ENCODE peak calls at places on chromosomes 6 and 20, in seven cellular contexts. X, N, L, C, B, W and P are unnamed samples. For H3K4me1, the result is how much of the 10 kb centered on the place peaks cover.

GRCh38 chr6:166776571-166776970 is 149.5 kb upstream of the RPS6KA2 start:
- DNase-seq in N (no peak), W (no peak), B (no peak), X (no peak), L (no peak), C (no peak), P (no peak)

GRCh38 chr20:53316221-53316937 is 277.3 kb downstream of the ZNF217 start:
- DNase-seq in N (no peak), X (no peak), B (no peak), L (no peak), W (no peak), C (no peak), P (no peak)

GRCh38 chr20:15339264-15339663 is 1001.9 kb upstream of the FLRT3 start:
- DNase-seq in C (no peak), N (no peak), W (no peak), L (no peak), X (no peak), B (no peak), P (no peak)

GRCh38 chr6:3119040-3119723 is 671 bp downstream of the BPHL start:
- DNase-seq in C (no peak), L (no peak), B (peak), N (no peak), X (no peak), W (no peak), P (no peak)

GRCh38 chr20:38196592-38196991 is 31.5 kb upstream of the TGM2 start:
- DNase-seq in W (no peak), L (no peak), X (peak), C (peak), N (peak), B (no peak), P (no peak)

GRCh38 chr6:22146581-22147468 is 150.0 kb downstream of the PRL start:
- DNase-seq in W (no peak), C (no peak), B (no peak), N (no peak), X (peak), L (no peak), P (no peak)

GRCh38 chr6:70527071-70527737 is 39.5 kb upstream of the SDHAF4 start:
- DNase-seq in N (no peak), X (no peak), C (no peak), W (no peak), B (no peak), L (no peak), P (no peak)

GRCh38 chr6:9540534-9541126 is 874.2 kb downstream of the TFAP2A start:
- DNase-seq in X (no peak), W (no peak), C (no peak), L (peak), N (no peak), B (peak), P (no peak)

GRCh38 chr20:16392346-16392745 is 180.9 kb downstream of the KIF16B start:
- DNase-seq in C (no peak), W (no peak), L (no peak), X (no peak), B (no peak), N (no peak), P (no peak)

GRCh38 chr20:43448748-43449535 is 8.8 kb upstream of the SRSF6 start:
- DNase-seq in B (peak), X (no peak), L (peak), N (no peak), C (no peak), W (no peak), P (peak)

GRCh38 chr6:53041356-53041755 is 23.8 kb upstream of the FBXO9 start:
- DNase-seq in L (no peak), X (no peak), B (no peak), W (no peak), C (no peak), N (no peak), P (no peak)

GRCh38 chr6:56058636-56059035 is 183.2 kb upstream of the BMP5 start:
- DNase-seq in C (no peak), N (no peak), W (no peak), L (no peak), X (no peak), B (no peak), P (no peak)

GRCh38 chr20:39880890-39881289 is 808.1 kb downstream of the MAFB start:
- DNase-seq in L (peak), W (no peak), N (no peak), C (no peak), B (peak), X (no peak), P (no peak)

GRCh38 chr20:63328716-63329275 is 32.4 kb downstream of the CHRNA4 start:
- DNase-seq in X (peak), W (no peak), N (no peak), C (peak), L (no peak), B (no peak), P (no peak)

GRCh38 chr20:57476073-57476526 is 48.8 kb downstream of the CTCFL start:
- DNase-seq in B (no peak), L (no peak), N (no peak), W (no peak), X (peak), C (no peak), P (no peak)

GRCh38 chr6:151451417-151451949 is 443 bp downstream of the RMND1 start:
- DNase-seq in C (no peak), X (no peak), B (no peak), N (no peak), L (peak), W (no peak), P (no peak)

GRCh38 chr6:111722220-111722731 is 116.6 kb upstream of the TRAF3IP2 start:
- DNase-seq in B (no peak), C (no peak), L (peak), N (no peak), W (no peak), X (no peak), P (no peak)

GRCh38 chr6:161439093-161439492 is 165.2 kb upstream of the AGPAT4 start:
- DNase-seq in N (peak), B (peak), W (no peak), X (no peak), L (peak), C (peak), P (no peak)

GRCh38 chr20:20568604-20569205 is 143.7 kb downstream of the RALGAPA2 start:
- DNase-seq in L (peak), B (peak), C (no peak), N (no peak), X (no peak), W (no peak), P (peak)

GRCh38 chr6:105799051-105799450 is 287.1 kb upstream of the PRDM1 start:
- DNase-seq in N (no peak), B (no peak), L (no peak), C (no peak), X (no peak), W (no peak), P (no peak)

GRCh38 chr6:45972795-45973503 is 42.7 kb downstream of the CLIC5 start:
- DNase-seq in W (no peak), N (no peak), X (no peak), C (no peak), L (no peak), B (no peak), P (no peak)

GRCh38 chr6:34513628-34514027 is 42.5 kb downstream of the SPDEF start:
- DNase-seq in B (no peak), L (no peak), W (no peak), N (no peak), X (no peak), C (no peak), P (no peak)

GRCh38 chr6:47188588-47189021 is 121.1 kb downstream of the TNFRSF21 start:
- DNase-seq in B (no peak), N (no peak), C (no peak), L (no peak), X (no peak), W (no peak), P (no peak)

GRCh38 chr6:136213853-136214252 is 36.3 kb downstream of the MTFR2 start:
- DNase-seq in W (no peak), B (no peak), L (no peak), C (no peak), X (no peak), N (no peak), P (no peak)

GRCh38 chr6:31661867-31662723 is 1.5 kb upstream of the C6orf47 start:
- DNase-seq in N (no peak), C (no peak), W (no peak), X (no peak), L (no peak), B (no peak), P (no peak)

GRCh38 chr6:75824160-75824559 is 75.1 kb downstream of the MYO6 start:
- DNase-seq in X (no peak), W (no peak), L (no peak), N (no peak), B (no peak), C (no peak), P (no peak)

GRCh38 chr20:23143098-23143497 is 57.0 kb upstream of the CD93 start:
- DNase-seq in N (peak), C (peak), L (peak), W (no peak), B (peak), X (no peak), P (no peak)

GRCh38 chr6:34237722-34238506 is 1.2 kb downstream of the HMGA1 start:
- DNase-seq in X (peak), B (peak), W (peak), N (no peak), L (peak), C (peak), P (peak)

GRCh38 chr6:24252215-24252614 is 105.6 kb downstream of the DCDC2 start:
- DNase-seq in N (no peak), C (no peak), B (no peak), L (no peak), X (no peak), W (no peak), P (no peak)

GRCh38 chr6:24251339-24251738 is 106.5 kb downstream of the DCDC2 start:
- DNase-seq in C (no peak), L (no peak), N (no peak), X (no peak), B (no peak), W (no peak), P (no peak)

GRCh38 chr6:24253360-24253759 is 104.5 kb downstream of the DCDC2 start:
- DNase-seq in X (no peak), L (no peak), C (no peak), B (no peak), W (no peak), N (no peak), P (no peak)

GRCh38 chr6:24255676-24256075 is 102.2 kb downstream of the DCDC2 start:
- DNase-seq in W (no peak), N (no peak), X (no peak), C (no peak), B (no peak), L (no peak), P (no peak)

DNA sequence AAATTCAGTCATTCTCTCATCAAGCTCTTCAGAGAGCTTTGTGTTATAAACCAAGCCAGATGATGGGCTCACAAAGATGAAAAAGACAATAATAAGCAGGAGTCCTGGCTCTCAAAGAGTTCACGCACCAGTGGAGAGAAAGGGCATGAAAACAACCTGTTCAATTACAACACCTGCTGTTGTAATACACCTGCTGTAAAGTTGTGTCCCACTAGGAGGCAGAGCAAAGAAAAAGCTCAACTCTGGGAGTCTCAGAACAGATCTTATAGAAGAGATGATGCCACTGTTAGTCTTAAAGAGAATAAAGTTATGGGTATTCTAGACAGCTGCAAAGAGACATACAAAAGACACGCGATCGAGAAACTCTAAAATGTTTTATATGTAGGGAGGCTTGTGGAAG is 100.6 kb downstream of the DCDC2 start:
- DNase-seq in C (no peak), L (no peak), N (no peak), B (no peak), X (no peak), W (no peak), P (no peak)
- H3K4me3 ChIP-seq in C (no peak), L (no peak), N (no peak), B (no peak), X (no peak), W (no peak), P (no peak)

DNA sequence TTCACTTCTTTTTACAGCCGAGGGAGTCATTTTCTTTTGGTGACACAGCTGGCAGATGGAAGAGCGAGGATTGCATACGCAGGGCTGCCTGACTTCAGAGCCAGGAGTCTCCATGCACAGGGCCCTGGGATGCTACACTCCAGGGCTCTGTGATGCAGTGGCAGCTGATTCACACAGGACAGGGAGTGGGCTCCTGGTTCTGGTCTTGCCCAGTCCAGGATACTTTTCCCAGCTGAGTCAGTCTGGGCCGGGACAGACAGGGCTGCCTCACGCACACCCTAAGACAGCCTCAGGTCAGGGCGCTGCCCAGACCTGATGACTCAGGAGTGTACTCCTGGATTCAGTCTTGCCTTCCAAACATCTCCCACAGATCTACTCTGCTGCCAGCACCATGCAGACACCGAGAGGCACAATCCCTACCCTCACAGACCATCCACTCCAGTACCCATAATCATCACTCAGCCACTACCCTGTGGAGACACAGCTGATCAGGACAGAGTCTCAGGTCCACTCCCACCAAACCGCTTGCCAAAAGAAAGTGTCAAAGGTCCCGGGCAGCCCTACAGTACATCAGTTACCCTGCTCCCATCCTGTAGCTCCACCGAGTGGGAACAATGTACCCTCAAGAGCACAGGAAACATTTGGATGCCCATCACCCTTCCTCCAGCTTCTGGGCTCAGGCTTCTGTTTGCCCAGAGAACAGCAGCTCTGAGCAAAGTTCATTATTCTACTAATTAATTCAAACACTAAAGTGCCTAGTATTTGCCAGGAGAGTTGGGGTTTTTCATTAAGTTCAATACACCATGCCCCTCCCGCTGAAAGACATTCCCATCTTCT is 11.5 kb downstream of the SDC4 start:
- DNase-seq in B (peak), W (no peak), N (peak), L (no peak), X (no peak), C (peak), P (no peak)
- H3K4me1 ChIP-seq in B (half or more), W (under half), N (under half), L (under half), X (half or more), C (half or more), P (under half)

DNA sequence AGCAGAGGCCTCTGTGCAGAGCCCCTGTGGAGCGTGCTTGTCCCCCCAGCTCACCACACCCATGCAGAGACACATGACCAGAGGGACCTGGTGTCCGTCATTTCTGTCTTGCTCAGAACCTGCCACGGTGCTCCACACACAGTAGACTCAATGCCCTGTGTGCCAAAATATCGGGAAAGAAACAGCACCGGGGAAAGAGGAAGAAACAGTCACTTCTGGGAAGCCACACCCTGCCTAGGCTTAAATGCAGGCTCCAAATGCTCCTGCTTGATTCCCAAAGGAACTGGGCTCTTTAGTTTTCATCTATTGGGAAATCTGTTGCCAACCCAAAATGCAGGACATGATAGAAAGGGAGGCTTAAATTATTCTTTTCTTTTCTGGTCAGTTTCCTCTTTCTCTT is 503.9 kb downstream of the CD83 start:
- DNase-seq in W (no peak), X (no peak), N (no peak), L (peak), B (no peak), C (no peak), P (no peak)
- H3K4me3 ChIP-seq in W (no peak), X (no peak), N (no peak), L (no peak), B (peak), C (no peak), P (no peak)

GRCh38 chr20:52269327-52269726 is 77.7 kb upstream of the ZFP64 start:
- DNase-seq in W (no peak), B (no peak), X (no peak), C (no peak), N (no peak), L (peak), P (no peak)

GRCh38 chr20:52269926-52270325 is 78.3 kb upstream of the ZFP64 start:
- DNase-seq in C (no peak), N (no peak), X (no peak), W (no peak), L (peak), B (no peak), P (no peak)

GRCh38 chr20:52267418-52267817 is 75.8 kb upstream of the ZFP64 start:
- DNase-seq in W (no peak), B (no peak), N (no peak), X (no peak), L (peak), C (no peak), P (no peak)

GRCh38 chr20:52268184-52268583 is 76.6 kb upstream of the ZFP64 start:
- DNase-seq in L (peak), C (no peak), X (no peak), B (no peak), N (no peak), W (no peak), P (no peak)
- H3K4me1 ChIP-seq in L (half or more), C (under half), X (under half), B (under half), N (under half), W (under half), P (under half)

GRCh38 chr20:41141153-41141815 is 3.9 kb downstream of the PLCG1 start:
- DNase-seq in B (no peak), L (no peak), X (peak), W (peak), C (peak), N (peak), P (no peak)

GRCh38 chr20:41138527-41139226 is 1.3 kb downstream of the PLCG1 start:
- DNase-seq in L (no peak), X (no peak), C (no peak), B (no peak), W (peak), N (no peak), P (peak)

GRCh38 chr20:41139227-41140093 is 2.1 kb downstream of the PLCG1 start:
- DNase-seq in L (no peak), W (peak), X (no peak), C (no peak), B (no peak), N (no peak), P (no peak)

GRCh38 chr20:41142241-41142640 is 4.9 kb downstream of the PLCG1 start:
- DNase-seq in X (no peak), W (peak), N (no peak), B (no peak), L (no peak), C (no peak), P (no peak)

DNA sequence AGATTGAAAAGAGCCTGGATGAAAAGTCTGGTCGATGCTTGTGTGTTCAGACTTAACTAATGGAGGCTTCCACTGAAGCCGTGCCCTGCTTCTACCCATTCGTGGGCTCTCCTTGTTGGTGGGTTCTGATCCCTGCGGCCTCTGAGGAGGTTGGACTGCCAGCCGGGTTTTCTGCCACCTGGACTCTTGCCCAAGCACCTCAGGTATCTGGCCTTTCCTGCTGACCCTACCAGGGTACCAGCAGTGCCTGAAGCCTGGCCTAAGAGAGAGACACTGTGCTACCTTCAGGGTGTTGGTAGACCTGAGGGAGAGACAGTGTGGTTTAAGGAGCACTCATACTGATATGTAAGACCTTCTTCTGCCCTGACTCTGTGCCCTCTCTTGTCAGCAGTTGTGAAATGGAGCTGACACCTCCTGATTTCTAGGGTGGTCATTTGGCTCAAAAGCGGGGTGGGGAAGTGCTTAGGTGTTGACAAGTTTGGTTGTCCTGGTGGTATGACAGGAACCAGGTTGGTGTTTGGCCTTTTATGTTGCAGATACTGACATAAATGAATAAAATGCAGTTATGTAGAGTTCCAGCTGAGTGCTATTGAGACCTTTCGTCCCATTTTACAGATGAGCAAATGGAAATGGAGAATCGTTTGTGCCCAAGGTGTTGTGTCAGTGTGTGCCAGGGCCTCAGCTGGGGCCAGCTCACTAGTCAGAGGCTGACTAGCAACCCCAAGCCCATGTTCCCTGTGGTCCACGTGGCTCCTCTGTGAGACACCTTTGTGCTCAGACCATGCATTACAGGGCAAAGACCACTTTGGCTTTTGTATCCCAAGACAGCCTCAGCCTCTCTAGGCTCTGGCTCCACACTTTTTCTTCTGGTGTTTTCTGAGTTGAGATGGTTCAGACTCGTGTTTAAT is 3.1 kb downstream of the PLCG1 start:
- DNase-seq in N (no peak), B (no peak), C (no peak), W (peak), L (no peak), X (no peak), P (no peak)
- H3K4me3 ChIP-seq in N (no peak), B (no peak), C (no peak), W (peak), L (no peak), X (no peak), P (peak)